ENCODE peak calls at places on chromosomes 5 and 9, in eight cellular contexts. One of them, this sample, is unnamed.
A peak's percentile ranks its signal among the peaks of the same experiment; 100 is the strongest.

GRCh38 chr5:28523887-28524637 is 1485.7 kb upstream of the CDH9 start:
- DNase-seq in AG04449: peak; percentile 75
- DNase-seq in HFF-Myc: no peak
- DNase-seq in adrenal gland: peak; percentile 1
- DNase-seq in cardiac muscle cell: peak; percentile 92
- DNase-seq in tibial nerve: no peak
- DNase-seq in choroid plexus epithelial cell: peak; percentile 99
- DNase-seq in fibroblast of the aortic adventitia: peak; percentile 72
- DNase-seq in this sample: peak; percentile 86

GRCh38 chr9:138069731-138070456 is 192.3 kb downstream of the CACNA1B start:
- DNase-seq in AG04449: no peak
- DNase-seq in HFF-Myc: no peak
- DNase-seq in adrenal gland: no peak
- DNase-seq in cardiac muscle cell: no peak
- DNase-seq in tibial nerve: no peak
- DNase-seq in choroid plexus epithelial cell: no peak
- DNase-seq in fibroblast of the aortic adventitia: no peak
- DNase-seq in this sample: no peak

GRCh38 chr9:136095028-136095494 is at the start of gene NACC2:
- DNase-seq in AG04449: no peak
- DNase-seq in HFF-Myc: no peak
- DNase-seq in adrenal gland: peak; percentile 72
- DNase-seq in cardiac muscle cell: peak; percentile 65
- DNase-seq in tibial nerve: peak; percentile 43
- DNase-seq in choroid plexus epithelial cell: peak; percentile 64
- DNase-seq in fibroblast of the aortic adventitia: peak; percentile 45
- DNase-seq in this sample: peak; percentile 68

GRCh38 chr5:134792287-134792686 is 33.7 kb downstream of the DDX46 start:
- DNase-seq in AG04449: no peak
- DNase-seq in HFF-Myc: no peak
- DNase-seq in adrenal gland: no peak
- DNase-seq in cardiac muscle cell: no peak
- DNase-seq in tibial nerve: no peak
- DNase-seq in choroid plexus epithelial cell: no peak
- DNase-seq in fibroblast of the aortic adventitia: no peak
- DNase-seq in this sample: no peak

GRCh38 chr9:38032266-38032830 is 36.7 kb downstream of the SHB start:
- DNase-seq in AG04449: no peak
- DNase-seq in HFF-Myc: no peak
- DNase-seq in adrenal gland: no peak
- DNase-seq in cardiac muscle cell: no peak
- DNase-seq in tibial nerve: no peak
- DNase-seq in choroid plexus epithelial cell: no peak
- DNase-seq in fibroblast of the aortic adventitia: no peak
- DNase-seq in this sample: no peak

GRCh38 chr9:79610019-79610760 is 38.4 kb downstream of the TLE4 start:
- DNase-seq in AG04449: no peak
- DNase-seq in HFF-Myc: peak; percentile 53
- DNase-seq in adrenal gland: no peak
- DNase-seq in cardiac muscle cell: no peak
- DNase-seq in tibial nerve: no peak
- DNase-seq in choroid plexus epithelial cell: no peak
- DNase-seq in fibroblast of the aortic adventitia: no peak
- DNase-seq in this sample: no peak

GRCh38 chr5:94893404-94894145 is 275.1 kb downstream of the SLF1 start:
- DNase-seq in AG04449: no peak
- DNase-seq in HFF-Myc: no peak
- DNase-seq in adrenal gland: no peak
- DNase-seq in cardiac muscle cell: peak; percentile 28
- DNase-seq in tibial nerve: no peak
- DNase-seq in choroid plexus epithelial cell: peak; percentile 64
- DNase-seq in fibroblast of the aortic adventitia: peak; percentile 38
- DNase-seq in this sample: peak; percentile 23

GRCh38 chr9:134834217-134834956 is 46.2 kb upstream of the FCN2 start:
- DNase-seq in AG04449: no peak
- DNase-seq in HFF-Myc: no peak
- DNase-seq in adrenal gland: no peak
- DNase-seq in cardiac muscle cell: no peak
- DNase-seq in tibial nerve: no peak
- DNase-seq in choroid plexus epithelial cell: no peak
- DNase-seq in fibroblast of the aortic adventitia: no peak
- DNase-seq in this sample: no peak

GRCh38 chr5:135365281-135365680 is 33.8 kb downstream of the MACROH2A1 start:
- DNase-seq in AG04449: no peak
- DNase-seq in HFF-Myc: no peak
- DNase-seq in adrenal gland: no peak
- DNase-seq in cardiac muscle cell: no peak
- DNase-seq in tibial nerve: no peak
- DNase-seq in choroid plexus epithelial cell: no peak
- DNase-seq in fibroblast of the aortic adventitia: no peak
- DNase-seq in this sample: no peak

DNA sequence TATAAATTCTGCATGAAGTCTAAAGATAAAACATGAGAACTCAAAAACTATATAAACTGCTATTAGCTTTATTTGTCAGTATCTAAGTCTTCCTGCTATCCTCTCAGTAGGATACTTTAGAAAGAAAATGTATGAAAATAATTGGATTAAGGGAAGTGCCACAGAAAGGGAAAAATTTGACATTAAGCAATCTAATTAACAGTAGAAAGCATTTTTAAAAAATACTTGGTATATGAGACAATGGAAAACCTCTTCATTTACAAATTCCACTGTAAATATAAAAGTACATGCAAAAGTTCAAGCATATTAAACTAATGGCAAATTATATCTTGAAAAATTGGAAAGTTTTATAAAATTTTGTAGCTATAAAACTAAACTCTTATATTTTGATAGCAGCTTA is 518.6 kb upstream of the NUDT12 start:
- DNase-seq in AG04449: no peak
- DNase-seq in HFF-Myc: no peak
- DNase-seq in adrenal gland: no peak
- DNase-seq in cardiac muscle cell: no peak
- DNase-seq in tibial nerve: no peak
- DNase-seq in choroid plexus epithelial cell: no peak
- DNase-seq in fibroblast of the aortic adventitia: no peak
- DNase-seq in this sample: no peak
- H3K4me3 ChIP-seq in AG04449: no peak overlapping the region
- H3K4me3 ChIP-seq in HFF-Myc: no peak overlapping the region
- H3K4me3 ChIP-seq in adrenal gland: no peak overlapping the region
- H3K4me3 ChIP-seq in cardiac muscle cell: no peak overlapping the region
- H3K4me3 ChIP-seq in tibial nerve: no peak overlapping the region
- H3K4me3 ChIP-seq in choroid plexus epithelial cell: no peak overlapping the region
- H3K4me3 ChIP-seq in fibroblast of the aortic adventitia: no peak overlapping the region
- H3K4me3 ChIP-seq in this sample: no peak overlapping the region

GRCh38 chr5:124203308-124203707 is 543.1 kb downstream of the ZNF608 start:
- DNase-seq in AG04449: no peak
- DNase-seq in HFF-Myc: no peak
- DNase-seq in adrenal gland: no peak
- DNase-seq in cardiac muscle cell: no peak
- DNase-seq in tibial nerve: no peak
- DNase-seq in choroid plexus epithelial cell: no peak
- DNase-seq in fibroblast of the aortic adventitia: no peak
- DNase-seq in this sample: no peak

GRCh38 chr5:124210106-124210918 is 536.1 kb downstream of the ZNF608 start:
- DNase-seq in AG04449: no peak
- DNase-seq in HFF-Myc: no peak
- DNase-seq in adrenal gland: no peak
- DNase-seq in cardiac muscle cell: no peak
- DNase-seq in tibial nerve: no peak
- DNase-seq in choroid plexus epithelial cell: no peak
- DNase-seq in fibroblast of the aortic adventitia: no peak
- DNase-seq in this sample: no peak

GRCh38 chr5:124212949-124213348 is 533.5 kb downstream of the ZNF608 start:
- DNase-seq in AG04449: no peak
- DNase-seq in HFF-Myc: no peak
- DNase-seq in adrenal gland: no peak
- DNase-seq in cardiac muscle cell: no peak
- DNase-seq in tibial nerve: no peak
- DNase-seq in choroid plexus epithelial cell: no peak
- DNase-seq in fibroblast of the aortic adventitia: no peak
- DNase-seq in this sample: no peak

GRCh38 chr5:124206540-124206939 is 539.9 kb downstream of the ZNF608 start:
- DNase-seq in AG04449: no peak
- DNase-seq in HFF-Myc: no peak
- DNase-seq in adrenal gland: no peak
- DNase-seq in cardiac muscle cell: no peak
- DNase-seq in tibial nerve: no peak
- DNase-seq in choroid plexus epithelial cell: no peak
- DNase-seq in fibroblast of the aortic adventitia: no peak
- DNase-seq in this sample: no peak

GRCh38 chr5:124207118-124207517 is 539.3 kb downstream of the ZNF608 start:
- DNase-seq in AG04449: no peak
- DNase-seq in HFF-Myc: no peak
- DNase-seq in adrenal gland: no peak
- DNase-seq in cardiac muscle cell: no peak
- DNase-seq in tibial nerve: no peak
- DNase-seq in choroid plexus epithelial cell: no peak
- DNase-seq in fibroblast of the aortic adventitia: no peak
- DNase-seq in this sample: no peak
- H3K4me3 ChIP-seq in AG04449: no peak overlapping the region
- H3K4me3 ChIP-seq in HFF-Myc: no peak overlapping the region
- H3K4me3 ChIP-seq in adrenal gland: no peak overlapping the region
- H3K4me3 ChIP-seq in cardiac muscle cell: no peak overlapping the region
- H3K4me3 ChIP-seq in tibial nerve: no peak overlapping the region
- H3K4me3 ChIP-seq in choroid plexus epithelial cell: no peak overlapping the region
- H3K4me3 ChIP-seq in fibroblast of the aortic adventitia: no peak overlapping the region
- H3K4me3 ChIP-seq in this sample: no peak overlapping the region

GRCh38 chr5:17438027-17438426 is 60.0 kb upstream of the TAF11L2 start:
- DNase-seq in AG04449: no peak
- DNase-seq in HFF-Myc: no peak
- DNase-seq in adrenal gland: no peak
- DNase-seq in cardiac muscle cell: no peak
- DNase-seq in tibial nerve: no peak
- DNase-seq in choroid plexus epithelial cell: no peak
- DNase-seq in fibroblast of the aortic adventitia: no peak
- DNase-seq in this sample: no peak

GRCh38 chr5:17434982-17435381 is 63.0 kb upstream of the TAF11L2 start:
- DNase-seq in AG04449: no peak
- DNase-seq in HFF-Myc: no peak
- DNase-seq in adrenal gland: no peak
- DNase-seq in cardiac muscle cell: no peak
- DNase-seq in tibial nerve: no peak
- DNase-seq in choroid plexus epithelial cell: no peak
- DNase-seq in fibroblast of the aortic adventitia: no peak
- DNase-seq in this sample: no peak

GRCh38 chr5:17436766-17437221 is 61.2 kb upstream of the TAF11L2 start:
- DNase-seq in AG04449: no peak
- DNase-seq in HFF-Myc: no peak
- DNase-seq in adrenal gland: peak; percentile 27
- DNase-seq in cardiac muscle cell: no peak
- DNase-seq in tibial nerve: no peak
- DNase-seq in choroid plexus epithelial cell: peak; percentile 53
- DNase-seq in fibroblast of the aortic adventitia: peak; percentile 7
- DNase-seq in this sample: no peak

GRCh38 chr5:17439956-17440355 is 58.1 kb upstream of the TAF11L2 start:
- DNase-seq in AG04449: no peak
- DNase-seq in HFF-Myc: no peak
- DNase-seq in adrenal gland: no peak
- DNase-seq in cardiac muscle cell: no peak
- DNase-seq in tibial nerve: no peak
- DNase-seq in choroid plexus epithelial cell: no peak
- DNase-seq in fibroblast of the aortic adventitia: no peak
- DNase-seq in this sample: no peak

GRCh38 chr5:17436345-17436744 is 61.7 kb upstream of the TAF11L2 start:
- DNase-seq in AG04449: no peak
- DNase-seq in HFF-Myc: no peak
- DNase-seq in adrenal gland: no peak
- DNase-seq in cardiac muscle cell: no peak
- DNase-seq in tibial nerve: no peak
- DNase-seq in choroid plexus epithelial cell: peak; percentile 41
- DNase-seq in fibroblast of the aortic adventitia: no peak
- DNase-seq in this sample: no peak
- H3K4me3 ChIP-seq in AG04449: no peak overlapping the region
- H3K4me3 ChIP-seq in HFF-Myc: no peak overlapping the region
- H3K4me3 ChIP-seq in adrenal gland: no peak overlapping the region
- H3K4me3 ChIP-seq in cardiac muscle cell: no peak overlapping the region
- H3K4me3 ChIP-seq in tibial nerve: peak overlapping the region; percentile 0
- H3K4me3 ChIP-seq in choroid plexus epithelial cell: peak overlapping the region; percentile 4
- H3K4me3 ChIP-seq in fibroblast of the aortic adventitia: no peak overlapping the region
- H3K4me3 ChIP-seq in this sample: no peak overlapping the region

GRCh38 chr5:145936401-145937131 is at the start of gene SH3RF2:
- DNase-seq in AG04449: peak; percentile 34
- DNase-seq in HFF-Myc: no peak
- DNase-seq in adrenal gland: peak; percentile 40
- DNase-seq in cardiac muscle cell: peak; percentile 69
- DNase-seq in tibial nerve: peak; percentile 15
- DNase-seq in choroid plexus epithelial cell: peak; percentile 91
- DNase-seq in fibroblast of the aortic adventitia: peak; percentile 73
- DNase-seq in this sample: peak; percentile 59

GRCh38 chr5:145938699-145939531 is 2.5 kb downstream of the SH3RF2 start:
- DNase-seq in AG04449: no peak
- DNase-seq in HFF-Myc: no peak
- DNase-seq in adrenal gland: no peak
- DNase-seq in cardiac muscle cell: no peak
- DNase-seq in tibial nerve: no peak
- DNase-seq in choroid plexus epithelial cell: no peak
- DNase-seq in fibroblast of the aortic adventitia: no peak
- DNase-seq in this sample: no peak

GRCh38 chr5:145934276-145934675 is 2.1 kb upstream of the SH3RF2 start:
- DNase-seq in AG04449: no peak
- DNase-seq in HFF-Myc: no peak
- DNase-seq in adrenal gland: no peak
- DNase-seq in cardiac muscle cell: no peak
- DNase-seq in tibial nerve: no peak
- DNase-seq in choroid plexus epithelial cell: no peak
- DNase-seq in fibroblast of the aortic adventitia: no peak
- DNase-seq in this sample: no peak

GRCh38 chr5:145939532-145940065 is 3.2 kb downstream of the SH3RF2 start:
- DNase-seq in AG04449: no peak
- DNase-seq in HFF-Myc: no peak
- DNase-seq in adrenal gland: no peak
- DNase-seq in cardiac muscle cell: no peak
- DNase-seq in tibial nerve: no peak
- DNase-seq in choroid plexus epithelial cell: no peak
- DNase-seq in fibroblast of the aortic adventitia: no peak
- DNase-seq in this sample: no peak

DNA sequence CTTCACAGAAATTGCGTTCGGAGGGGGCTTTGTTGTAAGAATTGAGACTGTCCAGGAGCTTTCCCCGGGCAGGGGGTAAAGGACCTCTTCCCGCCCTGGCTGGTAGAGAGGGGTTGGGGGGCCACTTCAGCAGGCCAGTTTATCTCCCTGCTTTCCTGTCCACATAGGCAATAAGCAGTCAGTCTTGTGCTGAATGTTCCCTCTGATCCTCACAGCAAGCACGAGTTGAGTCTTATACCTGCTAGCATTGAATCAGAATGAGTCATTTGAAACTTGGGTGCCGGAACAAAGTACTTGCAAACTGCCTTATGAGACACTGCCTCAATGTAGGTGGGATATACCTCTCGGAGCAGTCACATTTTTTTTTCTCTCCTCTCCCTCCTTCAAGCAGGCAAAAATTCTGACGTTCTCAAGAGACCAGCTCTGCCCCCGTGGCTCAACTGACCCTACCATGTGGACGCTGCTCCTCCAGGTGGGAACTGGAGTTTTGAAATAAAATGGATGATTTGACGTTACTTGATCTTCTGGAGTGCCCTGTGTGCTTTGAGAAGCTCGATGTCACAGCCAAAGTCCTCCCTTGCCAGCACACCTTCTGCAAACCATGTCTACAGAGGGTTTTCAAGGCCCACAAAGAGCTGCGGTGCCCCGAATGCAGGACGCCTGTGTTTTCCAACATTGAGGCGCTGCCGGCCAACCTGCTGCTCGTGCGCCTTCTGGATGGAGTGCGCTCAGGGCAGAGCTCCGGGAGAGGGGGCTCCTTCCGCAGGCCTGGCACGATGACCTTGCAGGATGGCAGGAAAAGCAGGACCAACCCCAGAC is 1.3 kb downstream of the SH3RF2 start:
- DNase-seq in AG04449: no peak
- DNase-seq in HFF-Myc: no peak
- DNase-seq in adrenal gland: no peak
- DNase-seq in cardiac muscle cell: no peak
- DNase-seq in tibial nerve: no peak
- DNase-seq in choroid plexus epithelial cell: peak; percentile 79
- DNase-seq in fibroblast of the aortic adventitia: peak; percentile 7
- DNase-seq in this sample: peak; percentile 56
- H3K4me3 ChIP-seq in AG04449: peak overlapping the region; percentile 36
- H3K4me3 ChIP-seq in HFF-Myc: no peak overlapping the region
- H3K4me3 ChIP-seq in adrenal gland: no peak overlapping the region
- H3K4me3 ChIP-seq in cardiac muscle cell: peak overlapping the region; percentile 43
- H3K4me3 ChIP-seq in tibial nerve: no peak overlapping the region
- H3K4me3 ChIP-seq in choroid plexus epithelial cell: no peak overlapping the region
- H3K4me3 ChIP-seq in fibroblast of the aortic adventitia: peak overlapping the region; percentile 72
- H3K4me3 ChIP-seq in this sample: no peak overlapping the region

This sample was measured in cardiac fibroblast.